ENCODE peak calls at places on chromosomes 4 and X, in eight cellular contexts. One of them, this sample, is unnamed.

GRCh38 chr4:40200881-40201797 is 4.3 kb downstream of the RHOH start:
- DNase-seq in left cardiac atrium: no peak
- DNase-seq in heart left ventricle: no peak
- DNase-seq in sciatic nerve: no peak
- DNase-seq in NCI-H1694: no peak
- DNase-seq in K562: no peak
- DNase-seq in stimulated activated CD4-positive, alpha-beta T cell treated with anti-CD3 and anti-CD28 coated beads, Interleukin-15, amount 100 ng/mL, for 1 hour: no peak
- DNase-seq in EL: no peak
- DNase-seq in this sample: no peak

GRCh38 chr4:5708829-5709680 is 696 bp upstream of the EVC2 start:
- DNase-seq in K562: no peak
- DNase-seq in NCI-H1694: no peak
- DNase-seq in EL: no peak
- DNase-seq in stimulated activated CD4-positive, alpha-beta T cell treated with anti-CD3 and anti-CD28 coated beads, Interleukin-15, amount 100 ng/mL, for 1 hour: no peak
- DNase-seq in sciatic nerve: no peak
- DNase-seq in left cardiac atrium: no peak
- DNase-seq in heart left ventricle: no peak
- DNase-seq in this sample: no peak

GRCh38 chr4:110005461-110006056 is 92.9 kb downstream of the EGF start:
- DNase-seq in stimulated activated CD4-positive, alpha-beta T cell treated with anti-CD3 and anti-CD28 coated beads, Interleukin-15, amount 100 ng/mL, for 1 hour: no peak
- DNase-seq in K562: peak
- DNase-seq in sciatic nerve: no peak
- DNase-seq in heart left ventricle: no peak
- DNase-seq in EL: peak
- DNase-seq in left cardiac atrium: no peak
- DNase-seq in NCI-H1694: peak
- DNase-seq in this sample: peak

GRCh38 chr4:100977274-100977673 is 370.1 kb downstream of the PPP3CA start:
- DNase-seq in NCI-H1694: no peak
- DNase-seq in sciatic nerve: no peak
- DNase-seq in EL: no peak
- DNase-seq in K562: no peak
- DNase-seq in heart left ventricle: no peak
- DNase-seq in left cardiac atrium: no peak
- DNase-seq in stimulated activated CD4-positive, alpha-beta T cell treated with anti-CD3 and anti-CD28 coated beads, Interleukin-15, amount 100 ng/mL, for 1 hour: no peak
- DNase-seq in this sample: no peak

GRCh38 chrX:115561605-115562491 is 874 bp downstream of the PLS3 start:
- DNase-seq in sciatic nerve: peak
- DNase-seq in left cardiac atrium: peak
- DNase-seq in EL: peak
- DNase-seq in stimulated activated CD4-positive, alpha-beta T cell treated with anti-CD3 and anti-CD28 coated beads, Interleukin-15, amount 100 ng/mL, for 1 hour: no peak
- DNase-seq in K562: no peak
- DNase-seq in NCI-H1694: no peak
- DNase-seq in heart left ventricle: peak
- DNase-seq in this sample: peak

GRCh38 chr4:87916636-87917035 is 58.9 kb upstream of the SPP1 start:
- DNase-seq in sciatic nerve: no peak
- DNase-seq in left cardiac atrium: no peak
- DNase-seq in K562: peak
- DNase-seq in NCI-H1694: no peak
- DNase-seq in stimulated activated CD4-positive, alpha-beta T cell treated with anti-CD3 and anti-CD28 coated beads, Interleukin-15, amount 100 ng/mL, for 1 hour: no peak
- DNase-seq in EL: no peak
- DNase-seq in heart left ventricle: no peak
- DNase-seq in this sample: no peak

GRCh38 chrX:140923118-140923517 is 79.3 kb upstream of the SPANXB1 start:
- DNase-seq in EL: no peak
- DNase-seq in NCI-H1694: no peak
- DNase-seq in K562: no peak
- DNase-seq in left cardiac atrium: no peak
- DNase-seq in sciatic nerve: no peak
- DNase-seq in heart left ventricle: no peak
- DNase-seq in stimulated activated CD4-positive, alpha-beta T cell treated with anti-CD3 and anti-CD28 coated beads, Interleukin-15, amount 100 ng/mL, for 1 hour: no peak
- DNase-seq in this sample: no peak

GRCh38 chr4:158769175-158769831 is 477 bp downstream of the FNIP2 start:
- DNase-seq in stimulated activated CD4-positive, alpha-beta T cell treated with anti-CD3 and anti-CD28 coated beads, Interleukin-15, amount 100 ng/mL, for 1 hour: peak
- DNase-seq in sciatic nerve: peak
- DNase-seq in EL: peak
- DNase-seq in heart left ventricle: peak
- DNase-seq in left cardiac atrium: peak
- DNase-seq in NCI-H1694: no peak
- DNase-seq in K562: no peak
- DNase-seq in this sample: peak

GRCh38 chr4:109559625-109559982 is 442 bp upstream of the MCUB start:
- DNase-seq in NCI-H1694: no peak
- DNase-seq in stimulated activated CD4-positive, alpha-beta T cell treated with anti-CD3 and anti-CD28 coated beads, Interleukin-15, amount 100 ng/mL, for 1 hour: peak
- DNase-seq in K562: peak
- DNase-seq in EL: no peak
- DNase-seq in sciatic nerve: peak
- DNase-seq in heart left ventricle: peak
- DNase-seq in left cardiac atrium: peak
- DNase-seq in this sample: no peak

GRCh38 chr4:139844057-139844456 is 178.4 kb downstream of the MGST2 start:
- DNase-seq in stimulated activated CD4-positive, alpha-beta T cell treated with anti-CD3 and anti-CD28 coated beads, Interleukin-15, amount 100 ng/mL, for 1 hour: no peak
- DNase-seq in sciatic nerve: no peak
- DNase-seq in NCI-H1694: no peak
- DNase-seq in left cardiac atrium: no peak
- DNase-seq in heart left ventricle: no peak
- DNase-seq in K562: no peak
- DNase-seq in EL: peak
- DNase-seq in this sample: peak

GRCh38 chr4:165915215-165915614 is 42.2 kb downstream of the TLL1 start:
- DNase-seq in sciatic nerve: no peak
- DNase-seq in NCI-H1694: no peak
- DNase-seq in stimulated activated CD4-positive, alpha-beta T cell treated with anti-CD3 and anti-CD28 coated beads, Interleukin-15, amount 100 ng/mL, for 1 hour: no peak
- DNase-seq in K562: no peak
- DNase-seq in left cardiac atrium: no peak
- DNase-seq in EL: no peak
- DNase-seq in heart left ventricle: no peak
- DNase-seq in this sample: peak

GRCh38 chr4:128721896-128722295 is 87.6 kb upstream of the JADE1 start:
- DNase-seq in stimulated activated CD4-positive, alpha-beta T cell treated with anti-CD3 and anti-CD28 coated beads, Interleukin-15, amount 100 ng/mL, for 1 hour: no peak
- DNase-seq in NCI-H1694: no peak
- DNase-seq in EL: no peak
- DNase-seq in heart left ventricle: no peak
- DNase-seq in left cardiac atrium: no peak
- DNase-seq in K562: no peak
- DNase-seq in sciatic nerve: no peak
- DNase-seq in this sample: no peak

GRCh38 chrX:109489174-109489573 is 7.3 kb upstream of the GUCY2F start:
- DNase-seq in left cardiac atrium: no peak
- DNase-seq in K562: no peak
- DNase-seq in stimulated activated CD4-positive, alpha-beta T cell treated with anti-CD3 and anti-CD28 coated beads, Interleukin-15, amount 100 ng/mL, for 1 hour: no peak
- DNase-seq in sciatic nerve: no peak
- DNase-seq in EL: no peak
- DNase-seq in NCI-H1694: no peak
- DNase-seq in heart left ventricle: no peak
- DNase-seq in this sample: no peak

GRCh38 chr4:68410149-68410548 is 37.1 kb upstream of the TMPRSS11E start:
- DNase-seq in EL: no peak
- DNase-seq in NCI-H1694: no peak
- DNase-seq in left cardiac atrium: no peak
- DNase-seq in heart left ventricle: no peak
- DNase-seq in K562: no peak
- DNase-seq in sciatic nerve: no peak
- DNase-seq in stimulated activated CD4-positive, alpha-beta T cell treated with anti-CD3 and anti-CD28 coated beads, Interleukin-15, amount 100 ng/mL, for 1 hour: no peak
- DNase-seq in this sample: no peak

GRCh38 chr4:92172203-92172602 is 131.6 kb upstream of the GRID2 start:
- DNase-seq in stimulated activated CD4-positive, alpha-beta T cell treated with anti-CD3 and anti-CD28 coated beads, Interleukin-15, amount 100 ng/mL, for 1 hour: no peak
- DNase-seq in sciatic nerve: no peak
- DNase-seq in K562: no peak
- DNase-seq in heart left ventricle: no peak
- DNase-seq in EL: no peak
- DNase-seq in NCI-H1694: no peak
- DNase-seq in left cardiac atrium: no peak
- DNase-seq in this sample: no peak

GRCh38 chrX:82218361-82218760 is 1016.5 kb downstream of the SH3BGRL start:
- DNase-seq in K562: peak
- DNase-seq in heart left ventricle: no peak
- DNase-seq in left cardiac atrium: no peak
- DNase-seq in sciatic nerve: no peak
- DNase-seq in NCI-H1694: peak
- DNase-seq in EL: no peak
- DNase-seq in stimulated activated CD4-positive, alpha-beta T cell treated with anti-CD3 and anti-CD28 coated beads, Interleukin-15, amount 100 ng/mL, for 1 hour: no peak
- DNase-seq in this sample: no peak

GRCh38 chrX:116607766-116608165 is 145.0 kb upstream of the CT83 start:
- DNase-seq in sciatic nerve: no peak
- DNase-seq in NCI-H1694: no peak
- DNase-seq in heart left ventricle: no peak
- DNase-seq in left cardiac atrium: no peak
- DNase-seq in stimulated activated CD4-positive, alpha-beta T cell treated with anti-CD3 and anti-CD28 coated beads, Interleukin-15, amount 100 ng/mL, for 1 hour: no peak
- DNase-seq in K562: no peak
- DNase-seq in EL: no peak
- DNase-seq in this sample: no peak

GRCh38 chr4:139660518-139661149 is 5.0 kb upstream of the MGST2 start:
- DNase-seq in NCI-H1694: no peak
- DNase-seq in EL: no peak
- DNase-seq in stimulated activated CD4-positive, alpha-beta T cell treated with anti-CD3 and anti-CD28 coated beads, Interleukin-15, amount 100 ng/mL, for 1 hour: no peak
- DNase-seq in heart left ventricle: no peak
- DNase-seq in left cardiac atrium: no peak
- DNase-seq in K562: no peak
- DNase-seq in sciatic nerve: no peak
- DNase-seq in this sample: no peak

GRCh38 chrX:42149281-42149680 is 225.9 kb upstream of the CASK start:
- DNase-seq in EL: no peak
- DNase-seq in NCI-H1694: no peak
- DNase-seq in sciatic nerve: no peak
- DNase-seq in left cardiac atrium: no peak
- DNase-seq in stimulated activated CD4-positive, alpha-beta T cell treated with anti-CD3 and anti-CD28 coated beads, Interleukin-15, amount 100 ng/mL, for 1 hour: no peak
- DNase-seq in heart left ventricle: no peak
- DNase-seq in K562: no peak
- DNase-seq in this sample: no peak

GRCh38 chrX:130704053-130705038 is 198.7 kb downstream of the ENOX2 start:
- DNase-seq in stimulated activated CD4-positive, alpha-beta T cell treated with anti-CD3 and anti-CD28 coated beads, Interleukin-15, amount 100 ng/mL, for 1 hour: no peak
- DNase-seq in heart left ventricle: no peak
- DNase-seq in K562: no peak
- DNase-seq in left cardiac atrium: no peak
- DNase-seq in EL: peak
- DNase-seq in NCI-H1694: no peak
- DNase-seq in sciatic nerve: no peak
- DNase-seq in this sample: peak

GRCh38 chrX:44829836-44830235 is 14.0 kb upstream of the DUSP21 start:
- DNase-seq in left cardiac atrium: no peak
- DNase-seq in EL: no peak
- DNase-seq in heart left ventricle: no peak
- DNase-seq in sciatic nerve: no peak
- DNase-seq in NCI-H1694: no peak
- DNase-seq in K562: no peak
- DNase-seq in stimulated activated CD4-positive, alpha-beta T cell treated with anti-CD3 and anti-CD28 coated beads, Interleukin-15, amount 100 ng/mL, for 1 hour: no peak
- DNase-seq in this sample: no peak

GRCh38 chr4:186202490-186203140 is 11.2 kb downstream of the CYP4V2 start:
- DNase-seq in heart left ventricle: no peak
- DNase-seq in sciatic nerve: no peak
- DNase-seq in stimulated activated CD4-positive, alpha-beta T cell treated with anti-CD3 and anti-CD28 coated beads, Interleukin-15, amount 100 ng/mL, for 1 hour: no peak
- DNase-seq in K562: no peak
- DNase-seq in left cardiac atrium: no peak
- DNase-seq in NCI-H1694: no peak
- DNase-seq in EL: no peak
- DNase-seq in this sample: no peak

GRCh38 chr4:95531141-95531540 is 17.6 kb downstream of the UNC5C start:
- DNase-seq in heart left ventricle: no peak
- DNase-seq in K562: no peak
- DNase-seq in stimulated activated CD4-positive, alpha-beta T cell treated with anti-CD3 and anti-CD28 coated beads, Interleukin-15, amount 100 ng/mL, for 1 hour: no peak
- DNase-seq in left cardiac atrium: no peak
- DNase-seq in NCI-H1694: no peak
- DNase-seq in sciatic nerve: no peak
- DNase-seq in EL: no peak
- DNase-seq in this sample: no peak

GRCh38 chr4:168362025-168362401 is 43.5 kb upstream of the DDX60 start:
- DNase-seq in stimulated activated CD4-positive, alpha-beta T cell treated with anti-CD3 and anti-CD28 coated beads, Interleukin-15, amount 100 ng/mL, for 1 hour: no peak
- DNase-seq in left cardiac atrium: no peak
- DNase-seq in sciatic nerve: no peak
- DNase-seq in EL: no peak
- DNase-seq in heart left ventricle: no peak
- DNase-seq in NCI-H1694: no peak
- DNase-seq in K562: no peak
- DNase-seq in this sample: no peak

GRCh38 chr4:164779811-164780216 is 25.9 kb downstream of the SMIM31 start:
- DNase-seq in EL: peak
- DNase-seq in heart left ventricle: no peak
- DNase-seq in NCI-H1694: peak
- DNase-seq in sciatic nerve: no peak
- DNase-seq in stimulated activated CD4-positive, alpha-beta T cell treated with anti-CD3 and anti-CD28 coated beads, Interleukin-15, amount 100 ng/mL, for 1 hour: no peak
- DNase-seq in left cardiac atrium: no peak
- DNase-seq in K562: peak
- DNase-seq in this sample: peak

GRCh38 chrX:119784747-119785446 is 6.5 kb downstream of the RPL39 start:
- DNase-seq in left cardiac atrium: no peak
- DNase-seq in K562: peak
- DNase-seq in heart left ventricle: no peak
- DNase-seq in stimulated activated CD4-positive, alpha-beta T cell treated with anti-CD3 and anti-CD28 coated beads, Interleukin-15, amount 100 ng/mL, for 1 hour: no peak
- DNase-seq in NCI-H1694: peak
- DNase-seq in sciatic nerve: no peak
- DNase-seq in EL: peak
- DNase-seq in this sample: peak

GRCh38 chrX:116204947-116205346 is 34.4 kb downstream of the AGTR2 start:
- DNase-seq in K562: peak
- DNase-seq in NCI-H1694: peak
- DNase-seq in sciatic nerve: no peak
- DNase-seq in EL: peak
- DNase-seq in heart left ventricle: no peak
- DNase-seq in stimulated activated CD4-positive, alpha-beta T cell treated with anti-CD3 and anti-CD28 coated beads, Interleukin-15, amount 100 ng/mL, for 1 hour: no peak
- DNase-seq in left cardiac atrium: no peak
- DNase-seq in this sample: no peak

GRCh38 chr4:185383451-185383850 is 12.3 kb downstream of the LRP2BP start:
- DNase-seq in left cardiac atrium: no peak
- DNase-seq in K562: no peak
- DNase-seq in NCI-H1694: no peak
- DNase-seq in heart left ventricle: no peak
- DNase-seq in EL: no peak
- DNase-seq in stimulated activated CD4-positive, alpha-beta T cell treated with anti-CD3 and anti-CD28 coated beads, Interleukin-15, amount 100 ng/mL, for 1 hour: no peak
- DNase-seq in sciatic nerve: no peak
- DNase-seq in this sample: no peak

GRCh38 chr4:25870081-25870480 is 7.3 kb upstream of the SEL1L3 start:
- DNase-seq in sciatic nerve: no peak
- DNase-seq in K562: no peak
- DNase-seq in left cardiac atrium: no peak
- DNase-seq in heart left ventricle: no peak
- DNase-seq in EL: no peak
- DNase-seq in stimulated activated CD4-positive, alpha-beta T cell treated with anti-CD3 and anti-CD28 coated beads, Interleukin-15, amount 100 ng/mL, for 1 hour: no peak
- DNase-seq in NCI-H1694: no peak
- DNase-seq in this sample: no peak

GRCh38 chrX:20252392-20253231 is 14.1 kb downstream of the RPS6KA3 start:
- DNase-seq in heart left ventricle: peak
- DNase-seq in sciatic nerve: peak
- DNase-seq in K562: peak
- DNase-seq in NCI-H1694: no peak
- DNase-seq in left cardiac atrium: peak
- DNase-seq in stimulated activated CD4-positive, alpha-beta T cell treated with anti-CD3 and anti-CD28 coated beads, Interleukin-15, amount 100 ng/mL, for 1 hour: peak
- DNase-seq in EL: peak
- DNase-seq in this sample: peak

GRCh38 chr4:10080874-10081606 is 35.6 kb downstream of the WDR1 start:
- DNase-seq in EL: no peak
- DNase-seq in sciatic nerve: peak
- DNase-seq in K562: peak
- DNase-seq in heart left ventricle: no peak
- DNase-seq in NCI-H1694: no peak
- DNase-seq in stimulated activated CD4-positive, alpha-beta T cell treated with anti-CD3 and anti-CD28 coated beads, Interleukin-15, amount 100 ng/mL, for 1 hour: no peak
- DNase-seq in left cardiac atrium: no peak
- DNase-seq in this sample: no peak

GRCh38 chrX:139924696-139925094 is 8.2 kb downstream of the ATP11C start:
- DNase-seq in stimulated activated CD4-positive, alpha-beta T cell treated with anti-CD3 and anti-CD28 coated beads, Interleukin-15, amount 100 ng/mL, for 1 hour: no peak
- DNase-seq in EL: no peak
- DNase-seq in left cardiac atrium: no peak
- DNase-seq in K562: no peak
- DNase-seq in heart left ventricle: no peak
- DNase-seq in sciatic nerve: no peak
- DNase-seq in NCI-H1694: no peak
- DNase-seq in this sample: no peak

GRCh38 chr4:34271479-34272355 is 1972.6 kb downstream of the ARAP2 start:
- DNase-seq in NCI-H1694: no peak
- DNase-seq in stimulated activated CD4-positive, alpha-beta T cell treated with anti-CD3 and anti-CD28 coated beads, Interleukin-15, amount 100 ng/mL, for 1 hour: no peak
- DNase-seq in sciatic nerve: no peak
- DNase-seq in heart left ventricle: no peak
- DNase-seq in K562: no peak
- DNase-seq in EL: no peak
- DNase-seq in left cardiac atrium: no peak
- DNase-seq in this sample: no peak

GRCh38 chr4:108168213-108168671 is 490 bp downstream of the LEF1 start:
- DNase-seq in EL: no peak
- DNase-seq in NCI-H1694: no peak
- DNase-seq in K562: no peak
- DNase-seq in left cardiac atrium: no peak
- DNase-seq in heart left ventricle: no peak
- DNase-seq in stimulated activated CD4-positive, alpha-beta T cell treated with anti-CD3 and anti-CD28 coated beads, Interleukin-15, amount 100 ng/mL, for 1 hour: no peak
- DNase-seq in sciatic nerve: no peak
- DNase-seq in this sample: no peak